ENCODE peak calls at places on chromosome 15, in seven cellular contexts. L, D, K, P, T, Z and U are unnamed samples.
A peak's percentile ranks its signal among the peaks of the same experiment; 100 is the strongest.

GRCh38 chr15:99424978-99425665 is 140.7 kb upstream of the MEF2A start:
- DNase-seq in L (peak; percentile 69), D (peak; percentile 62), K (peak; percentile 61), P (peak; percentile 92), T (peak; percentile 78), Z (no peak), U (peak; percentile 88)

GRCh38 chr15:71800835-71801745 is 9.3 kb upstream of the NR2E3 start:
- DNase-seq in L (peak; percentile 66), D (peak; percentile 67), K (peak; percentile 69), P (peak; percentile 89), T (peak; percentile 81), Z (no peak), U (peak; percentile 76)

GRCh38 chr15:48309740-48310139 is 21.5 kb upstream of the DUT start:
- DNase-seq in L (no peak), D (no peak), K (no peak), P (no peak), T (no peak), Z (no peak), U (peak; percentile 74)

GRCh38 chr15:43934480-43934879 is 107.7 kb downstream of the WDR76 start:
- DNase-seq in L (no peak), D (no peak), K (no peak), P (no peak), T (peak; percentile 27), Z (no peak), U (peak; percentile 14)

GRCh38 chr15:67622110-67622509 is 79.6 kb downstream of the MAP2K5 start:
- DNase-seq in L (no peak), D (no peak), K (no peak), P (no peak), T (no peak), Z (no peak), U (no peak)

GRCh38 chr15:94266000-94266399 is 34.6 kb downstream of the MCTP2 start:
- DNase-seq in L (no peak), D (no peak), K (no peak), P (no peak), T (no peak), Z (no peak), U (peak; percentile 39)

GRCh38 chr15:100718075-100718980 is 115.9 kb downstream of the ASB7 start:
- DNase-seq in L (no peak), D (no peak), K (no peak), P (no peak), T (no peak), Z (peak; percentile 44), U (peak; percentile 19)

GRCh38 chr15:67413770-67414429 is 107.0 kb upstream of the C15orf61 start:
- DNase-seq in L (peak; percentile 29), D (peak; percentile 10), K (no peak), P (peak; percentile 59), T (peak; percentile 75), Z (no peak), U (peak; percentile 10)

GRCh38 chr15:38112406-38112805 is 140.2 kb upstream of the SPRED1 start:
- DNase-seq in L (no peak), D (no peak), K (no peak), P (peak; percentile 7), T (no peak), Z (no peak), U (no peak)

GRCh38 chr15:23074684-23075083 is 35.3 kb upstream of the TUBGCP5 start:
- DNase-seq in L (peak; percentile 21), D (no peak), K (no peak), P (no peak), T (peak; percentile 8), Z (no peak), U (no peak)

GRCh38 chr15:81189583-81190283 is 6.9 kb upstream of the IL16 start:
- DNase-seq in L (peak; percentile 99), D (peak; percentile 99), K (no peak), P (peak; percentile 98), T (peak; percentile 69), Z (peak; percentile 80), U (peak; percentile 50)

GRCh38 chr15:72970965-72971746 is 81.1 kb upstream of the NEO1 start:
- DNase-seq in L (no peak), D (no peak), K (no peak), P (peak; percentile 6), T (peak; percentile 5), Z (no peak), U (peak; percentile 17)
- H3K4me3 ChIP-seq in L (no peak overlapping the region), D (peak overlapping the region; percentile 2), K (no peak overlapping the region), P (no peak overlapping the region), T (no peak overlapping the region), Z (peak overlapping the region; percentile 19), U (no peak overlapping the region)

DNA sequence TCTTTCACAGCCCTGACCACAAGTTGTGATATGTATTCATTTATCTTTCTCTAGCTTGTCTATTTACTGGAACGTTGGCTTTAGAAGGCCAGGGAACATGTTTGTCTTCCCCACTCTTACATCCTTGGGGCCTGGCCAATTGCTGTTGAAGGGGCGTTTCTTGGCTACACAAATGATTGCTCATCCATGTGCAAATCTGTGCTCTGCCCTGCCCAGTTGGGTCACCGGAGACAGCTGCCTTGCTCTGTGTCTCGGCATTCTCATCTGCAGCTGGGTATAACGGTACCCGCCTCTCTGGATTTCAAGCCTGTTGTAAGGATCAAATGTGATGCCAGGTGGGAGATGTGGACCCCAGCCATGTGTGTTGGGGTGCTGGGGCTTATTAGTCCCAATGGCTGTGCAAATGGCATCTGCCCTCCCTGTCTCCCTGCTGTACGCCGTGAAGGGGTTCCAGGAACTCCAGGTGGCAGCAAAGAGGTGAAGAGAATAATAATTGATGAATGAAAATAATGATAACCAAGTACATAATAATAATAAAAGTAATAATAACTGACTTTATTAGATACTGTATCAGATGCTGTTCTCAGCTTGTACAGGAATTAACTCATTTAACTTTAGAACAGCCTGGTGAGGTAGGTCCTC is 24.1 kb upstream of the TLE3 start:
- DNase-seq in L (peak; percentile 85), D (peak; percentile 45), K (no peak), P (peak; percentile 89), T (peak; percentile 81), Z (peak; percentile 88), U (peak; percentile 60)
- TF ChIP-seq CTCF in L (peak; percentile 1), D (peak; percentile 12), K (no peak), P (peak; percentile 18), T (peak; percentile 5), Z (no peak), U (peak; percentile 25)

DNA sequence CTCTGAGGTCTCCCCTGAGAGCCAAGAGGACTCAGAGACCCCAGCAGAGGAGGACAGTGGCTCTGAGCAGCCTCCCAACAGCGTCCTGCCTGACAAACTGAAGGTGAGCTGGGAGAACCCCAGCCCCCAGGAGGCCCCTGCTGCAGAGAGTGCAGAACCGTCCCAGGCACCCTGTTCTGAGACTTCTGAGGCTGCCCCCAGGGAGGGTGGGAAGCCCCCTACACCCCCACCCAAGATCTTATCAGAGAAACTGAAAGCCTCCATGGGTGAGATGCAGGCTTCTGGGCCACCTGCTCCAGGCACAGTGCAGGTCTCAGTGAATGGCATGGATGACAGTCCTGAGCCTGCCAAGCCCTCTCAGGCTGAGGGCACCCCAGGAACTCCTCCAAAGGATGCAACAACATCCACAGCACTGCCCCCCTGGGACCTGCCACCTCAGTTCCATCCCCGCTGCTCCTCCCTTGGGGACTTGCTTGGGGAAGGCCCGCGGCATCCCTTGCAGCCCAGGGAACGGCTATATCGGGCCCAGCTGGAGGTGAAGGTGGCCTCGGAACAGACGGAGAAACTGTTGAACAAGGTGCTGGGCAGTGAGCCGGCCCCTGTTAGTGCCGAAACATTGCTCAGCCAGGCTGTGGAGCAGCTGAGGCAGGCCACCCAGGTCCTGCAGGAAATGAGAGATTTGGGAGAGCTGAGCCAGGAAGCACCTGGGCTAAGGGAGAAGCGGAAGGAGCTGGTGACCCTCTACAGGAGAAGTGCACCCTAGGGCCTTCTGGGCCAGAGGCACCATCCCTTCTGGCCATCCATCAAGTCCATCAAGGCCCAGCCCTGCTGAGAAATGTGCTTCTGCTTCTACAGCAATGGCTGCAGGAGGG is 23.6 kb downstream of the PLEKHO2 start:
- DNase-seq in L (no peak), D (no peak), K (peak; percentile 41), P (no peak), T (no peak), Z (no peak), U (no peak)
- H3K4me3 ChIP-seq in L (no peak overlapping the region), D (no peak overlapping the region), K (no peak overlapping the region), P (no peak overlapping the region), T (no peak overlapping the region), Z (no peak overlapping the region), U (no peak overlapping the region)

DNA sequence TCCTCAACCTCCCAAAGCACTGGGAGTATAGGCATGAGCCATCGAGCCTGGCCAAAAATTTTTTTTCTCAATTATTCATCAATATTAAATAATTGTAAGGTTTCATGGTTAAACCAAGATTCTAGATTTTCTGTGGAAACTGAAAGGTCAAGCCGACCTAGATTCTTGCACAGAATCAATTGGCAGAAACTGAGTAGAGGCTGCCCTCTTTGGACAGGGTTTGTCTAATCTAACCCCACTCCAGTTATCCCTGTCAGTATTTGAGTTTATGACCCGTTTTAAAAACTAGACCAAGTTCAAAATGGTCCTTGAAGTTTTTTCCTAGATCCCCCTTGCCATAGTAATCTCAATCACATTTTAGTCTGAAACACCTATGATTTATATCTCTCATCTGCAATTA is 8.6 kb upstream of the ADAM10 start:
- DNase-seq in L (peak; percentile 49), D (no peak), K (peak; percentile 46), P (peak; percentile 60), T (no peak), Z (no peak), U (peak; percentile 20)
- TF ChIP-seq CTCF in L (peak; percentile 56), D (peak; percentile 39), K (peak; percentile 34), P (peak; percentile 23), T (peak; percentile 34), Z (no peak), U (no peak)

GRCh38 chr15:90190606-90191343 is 10.4 kb upstream of the SEMA4B start:
- DNase-seq in L (no peak), D (no peak), K (peak; percentile 78), P (no peak), T (no peak), Z (peak; percentile 75), U (peak; percentile 97)

GRCh38 chr15:90192961-90193786 is 8.0 kb upstream of the SEMA4B start:
- DNase-seq in L (no peak), D (no peak), K (no peak), P (no peak), T (no peak), Z (no peak), U (no peak)

GRCh38 chr15:90189781-90190467 is 11.2 kb upstream of the SEMA4B start:
- DNase-seq in L (no peak), D (no peak), K (no peak), P (no peak), T (no peak), Z (no peak), U (no peak)

GRCh38 chr15:90191795-90192494 is 9.2 kb upstream of the SEMA4B start:
- DNase-seq in L (peak; percentile 12), D (no peak), K (peak; percentile 81), P (no peak), T (peak; percentile 54), Z (peak; percentile 81), U (peak; percentile 72)

DNA sequence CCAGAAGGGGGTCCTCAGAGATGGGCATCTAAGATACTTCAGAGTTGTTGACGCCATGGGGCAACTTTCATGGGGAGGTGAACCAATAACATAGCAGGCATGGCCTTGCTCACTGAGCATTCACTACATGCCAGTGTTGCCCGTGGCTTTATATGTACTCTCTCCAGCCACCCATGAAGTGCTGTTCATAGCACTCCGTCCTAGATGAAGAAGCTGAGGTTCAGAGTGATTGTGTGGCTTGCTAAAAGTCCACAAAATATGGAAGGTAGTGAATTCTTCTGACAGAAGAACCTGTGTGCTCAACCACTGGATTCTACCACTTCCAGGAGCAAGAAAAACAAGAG is 9.8 kb upstream of the SEMA4B start:
- DNase-seq in L (no peak), D (no peak), K (no peak), P (no peak), T (no peak), Z (no peak), U (no peak)
- H3K4me3 ChIP-seq in L (no peak overlapping the region), D (no peak overlapping the region), K (no peak overlapping the region), P (no peak overlapping the region), T (no peak overlapping the region), Z (peak overlapping the region; percentile 4), U (peak overlapping the region; percentile 5)

GRCh38 chr15:91547356-91547755 is 306.2 kb upstream of the SLCO3A1 start:
- DNase-seq in L (no peak), D (no peak), K (no peak), P (no peak), T (no peak), Z (no peak), U (no peak)
- TF ChIP-seq CTCF in L (no peak), D (no peak), K (no peak), P (no peak), T (no peak), Z (no peak), U (no peak)